ENCODE peak calls at places on chromosomes 5 and 9, in ten cellular contexts. B is H4; S is activated naive CD8-positive, alpha-beta T cell treated with anti-CD3 and anti-CD28 coated beads, Interleukin-2, amount 50 U/mL, for 24 hours; H is HCT116; C is posterior cingulate gyrus; U is nephron progenitor cell; Y is HFF-Myc; Z is brain microvascular endothelial cell; R is lower leg skin; Q is type B pancreatic cell. J is an unnamed sample.
A peak's percentile ranks its signal among the peaks of the same experiment; 100 is the strongest.

GRCh38 chr5:10364186-10364689 is 10.7 kb downstream of the MARCHF6 start:
- DNase-seq in Y (no peak), H (no peak), C (no peak), U (no peak), B (no peak), R (no peak), Z (no peak), Q (no peak), S (no peak), J (no peak)

GRCh38 chr9:134591573-134591981 is 50.0 kb upstream of the COL5A1 start:
- DNase-seq in S (no peak), R (peak; percentile 78), Q (no peak), B (peak; percentile 58), Z (peak; percentile 25), H (no peak), U (no peak), Y (peak; percentile 49), C (no peak), J (peak; percentile 88)

GRCh38 chr5:6686916-6687409 is 26.3 kb upstream of the TENT4A start:
- DNase-seq in Z (peak; percentile 35), S (no peak), B (no peak), Q (peak; percentile 71), Y (no peak), C (no peak), R (no peak), U (peak; percentile 75), H (no peak), J (no peak)

GRCh38 chr9:2032234-2032633 is 17.1 kb downstream of the SMARCA2 start:
- DNase-seq in H (no peak), B (no peak), Y (no peak), S (no peak), U (no peak), Z (no peak), C (no peak), R (no peak), Q (no peak), J (no peak)

GRCh38 chr5:126445502-126446174 is 22.4 kb downstream of the GRAMD2B start:
- DNase-seq in H (peak; percentile 35), B (no peak), Y (no peak), Z (no peak), R (no peak), U (no peak), S (no peak), C (no peak), Q (no peak), J (no peak)

GRCh38 chr9:128677787-128678186 is 11.2 kb upstream of the SET start:
- DNase-seq in C (no peak), Z (no peak), Y (no peak), H (no peak), B (no peak), S (no peak), Q (no peak), U (no peak), R (no peak), J (no peak)

GRCh38 chr9:93316726-93317494 is 133.0 kb downstream of the WNK2 start:
- DNase-seq in H (no peak), Z (no peak), U (no peak), Y (no peak), B (no peak), S (no peak), Q (no peak), R (peak; percentile 76), C (no peak), J (peak; percentile 80)

GRCh38 chr9:91419222-91420191 is 4.1 kb downstream of the NFIL3 start:
- DNase-seq in U (no peak), S (peak; percentile 41), Z (peak; percentile 94), Y (peak; percentile 79), R (peak; percentile 93), H (peak; percentile 90), Q (no peak), B (peak; percentile 87), C (no peak), J (peak; percentile 77)

GRCh38 chr9:104982543-104982942 is 54.6 kb upstream of the ABCA1 start:
- DNase-seq in U (no peak), Z (no peak), B (no peak), C (no peak), R (no peak), S (no peak), Q (no peak), Y (no peak), H (no peak), J (no peak)

GRCh38 chr5:107670927-107671741 is at the start of gene EFNA5:
- DNase-seq in C (peak; percentile 45), H (peak; percentile 26), R (peak; percentile 89), U (peak; percentile 71), S (peak; percentile 34), Q (peak; percentile 73), B (peak; percentile 39), Z (peak; percentile 37), Y (no peak), J (peak; percentile 87)

GRCh38 chr5:16536246-16536645 is 70.6 kb upstream of the ZNF622 start:
- DNase-seq in S (no peak), H (no peak), Q (no peak), U (no peak), B (no peak), C (no peak), R (no peak), Y (no peak), Z (peak; percentile 79), J (no peak)

GRCh38 chr9:133184971-133185370 is 21.3 kb upstream of the GBGT1 start:
- DNase-seq in R (no peak), H (peak; percentile 64), Q (no peak), S (peak; percentile 47), B (peak; percentile 83), C (no peak), U (peak; percentile 32), Z (peak; percentile 70), Y (peak; percentile 38), J (no peak)

GRCh38 chr5:34957299-34957698 is 27.9 kb downstream of the DNAJC21 start:
- DNase-seq in B (no peak), S (no peak), Q (no peak), C (no peak), U (no peak), H (no peak), Y (no peak), Z (no peak), R (no peak), J (no peak)

J was measured in osteocyte.